ENCODE peak calls at places on chromosome 6, in five cellular contexts. One of them, this sample, is unnamed.

GRCh38 chr6:141988954-141989705 is 143.6 kb upstream of the GJE1 start:
- DNase-seq in cardiac fibroblast: peak; percentile 81
- DNase-seq in cardiac muscle cell: peak; percentile 78
- DNase-seq in vagina: no peak
- DNase-seq in astrocyte of the cerebellum: peak; percentile 57
- DNase-seq in this sample: peak; percentile 30

GRCh38 chr6:155580904-155581303 is 125.3 kb upstream of the NOX3 start:
- DNase-seq in vagina: no peak
- DNase-seq in astrocyte of the cerebellum: no peak
- DNase-seq in cardiac muscle cell: no peak
- DNase-seq in cardiac fibroblast: no peak
- DNase-seq in this sample: no peak

GRCh38 chr6:98957440-98957839 is 9.7 kb upstream of the FBXL4 start:
- DNase-seq in cardiac fibroblast: peak; percentile 42
- DNase-seq in cardiac muscle cell: peak; percentile 58
- DNase-seq in vagina: no peak
- DNase-seq in astrocyte of the cerebellum: peak; percentile 50
- DNase-seq in this sample: peak; percentile 68

GRCh38 chr6:108564178-108564577 is 3.5 kb downstream of the FOXO3 start:
- DNase-seq in vagina: peak; percentile 13
- DNase-seq in astrocyte of the cerebellum: peak; percentile 93
- DNase-seq in cardiac muscle cell: peak; percentile 80
- DNase-seq in cardiac fibroblast: peak; percentile 73
- DNase-seq in this sample: no peak

GRCh38 chr6:63456734-63457133 is 115.5 kb upstream of the LOC128125822 start:
- DNase-seq in cardiac fibroblast: no peak
- DNase-seq in astrocyte of the cerebellum: no peak
- DNase-seq in vagina: no peak
- DNase-seq in cardiac muscle cell: no peak
- DNase-seq in this sample: no peak

GRCh38 chr6:33623895-33624381 is 2.8 kb downstream of the ITPR3 start:
- DNase-seq in vagina: peak; percentile 85
- DNase-seq in cardiac fibroblast: no peak
- DNase-seq in cardiac muscle cell: no peak
- DNase-seq in astrocyte of the cerebellum: no peak
- DNase-seq in this sample: no peak

GRCh38 chr6:1461207-1461606 is 71.8 kb downstream of the FOXF2 start:
- DNase-seq in cardiac muscle cell: peak; percentile 86
- DNase-seq in vagina: no peak
- DNase-seq in astrocyte of the cerebellum: peak; percentile 49
- DNase-seq in cardiac fibroblast: peak; percentile 45
- DNase-seq in this sample: no peak

GRCh38 chr6:137654365-137654981 is 160.3 kb upstream of the OLIG3 start:
- DNase-seq in astrocyte of the cerebellum: no peak
- DNase-seq in cardiac muscle cell: no peak
- DNase-seq in vagina: no peak
- DNase-seq in cardiac fibroblast: no peak
- DNase-seq in this sample: no peak

GRCh38 chr6:137589067-137589848 is 95.1 kb upstream of the OLIG3 start:
- DNase-seq in astrocyte of the cerebellum: no peak
- DNase-seq in vagina: no peak
- DNase-seq in cardiac muscle cell: peak; percentile 57
- DNase-seq in cardiac fibroblast: peak; percentile 43
- DNase-seq in this sample: peak; percentile 89

GRCh38 chr6:36489426-36489825 is 46.6 kb downstream of the KCTD20 start:
- DNase-seq in astrocyte of the cerebellum: no peak
- DNase-seq in cardiac muscle cell: no peak
- DNase-seq in cardiac fibroblast: no peak
- DNase-seq in vagina: no peak
- DNase-seq in this sample: no peak

GRCh38 chr6:80348263-80348662 is 241.8 kb downstream of the BCKDHB start:
- DNase-seq in vagina: no peak
- DNase-seq in cardiac fibroblast: no peak
- DNase-seq in cardiac muscle cell: no peak
- DNase-seq in astrocyte of the cerebellum: peak; percentile 92
- DNase-seq in this sample: no peak

GRCh38 chr6:66772785-66773184 is 1065.8 kb upstream of the EYS start:
- DNase-seq in cardiac fibroblast: peak; percentile 87
- DNase-seq in vagina: no peak
- DNase-seq in cardiac muscle cell: peak; percentile 86
- DNase-seq in astrocyte of the cerebellum: peak; percentile 37
- DNase-seq in this sample: no peak

GRCh38 chr6:170066679-170067078 is 224.2 kb downstream of the DLL1 start:
- DNase-seq in vagina: no peak
- DNase-seq in astrocyte of the cerebellum: no peak
- DNase-seq in cardiac fibroblast: no peak
- DNase-seq in cardiac muscle cell: no peak
- DNase-seq in this sample: no peak

GRCh38 chr6:20056350-20056992 is 155.8 kb downstream of the MBOAT1 start:
- DNase-seq in vagina: no peak
- DNase-seq in cardiac fibroblast: peak; percentile 74
- DNase-seq in astrocyte of the cerebellum: peak; percentile 55
- DNase-seq in cardiac muscle cell: peak; percentile 75
- DNase-seq in this sample: peak; percentile 22

GRCh38 chr6:81806793-81807565 is 54.5 kb upstream of the TENT5A start:
- DNase-seq in vagina: no peak
- DNase-seq in cardiac fibroblast: no peak
- DNase-seq in astrocyte of the cerebellum: no peak
- DNase-seq in cardiac muscle cell: no peak
- DNase-seq in this sample: peak; percentile 54

GRCh38 chr6:10146723-10147451 is 268.0 kb downstream of the TFAP2A start:
- DNase-seq in cardiac fibroblast: peak; percentile 31
- DNase-seq in vagina: no peak
- DNase-seq in astrocyte of the cerebellum: peak; percentile 6
- DNase-seq in cardiac muscle cell: peak; percentile 47
- DNase-seq in this sample: no peak

GRCh38 chr6:44151348-44152108 is 7.1 kb upstream of the CAPN11 start:
- DNase-seq in cardiac fibroblast: peak; percentile 71
- DNase-seq in cardiac muscle cell: peak; percentile 78
- DNase-seq in astrocyte of the cerebellum: peak; percentile 34
- DNase-seq in vagina: no peak
- DNase-seq in this sample: no peak

GRCh38 chr6:140058846-140059245 is 684.4 kb upstream of the CITED2 start:
- DNase-seq in cardiac muscle cell: no peak
- DNase-seq in astrocyte of the cerebellum: no peak
- DNase-seq in vagina: no peak
- DNase-seq in cardiac fibroblast: no peak
- DNase-seq in this sample: no peak

GRCh38 chr6:43090557-43090952 is 14.4 kb downstream of the PTK7 start:
- DNase-seq in astrocyte of the cerebellum: no peak
- DNase-seq in cardiac muscle cell: no peak
- DNase-seq in cardiac fibroblast: no peak
- DNase-seq in vagina: no peak
- DNase-seq in this sample: peak; percentile 96

GRCh38 chr6:4459032-4459431 is 317.2 kb upstream of the CDYL start:
- DNase-seq in astrocyte of the cerebellum: peak; percentile 62
- DNase-seq in cardiac muscle cell: peak; percentile 90
- DNase-seq in cardiac fibroblast: peak; percentile 89
- DNase-seq in vagina: no peak
- DNase-seq in this sample: no peak

GRCh38 chr6:75386050-75386770 is 101.6 kb upstream of the TMEM30A start:
- DNase-seq in astrocyte of the cerebellum: peak; percentile 53
- DNase-seq in vagina: no peak
- DNase-seq in cardiac muscle cell: peak; percentile 14
- DNase-seq in cardiac fibroblast: no peak
- DNase-seq in this sample: no peak

GRCh38 chr6:7237653-7238190 is 75.3 kb downstream of the SSR1 start:
- DNase-seq in vagina: no peak
- DNase-seq in cardiac fibroblast: no peak
- DNase-seq in cardiac muscle cell: no peak
- DNase-seq in astrocyte of the cerebellum: no peak
- DNase-seq in this sample: no peak

GRCh38 chr6:129929433-129929832 is 68.3 kb upstream of the TMEM244 start:
- DNase-seq in astrocyte of the cerebellum: peak; percentile 15
- DNase-seq in vagina: no peak
- DNase-seq in cardiac muscle cell: peak; percentile 78
- DNase-seq in cardiac fibroblast: peak; percentile 72
- DNase-seq in this sample: no peak

GRCh38 chr6:98335594-98335993 is 498.8 kb upstream of the POU3F2 start:
- DNase-seq in cardiac fibroblast: no peak
- DNase-seq in vagina: no peak
- DNase-seq in cardiac muscle cell: no peak
- DNase-seq in astrocyte of the cerebellum: no peak
- DNase-seq in this sample: no peak

DNA sequence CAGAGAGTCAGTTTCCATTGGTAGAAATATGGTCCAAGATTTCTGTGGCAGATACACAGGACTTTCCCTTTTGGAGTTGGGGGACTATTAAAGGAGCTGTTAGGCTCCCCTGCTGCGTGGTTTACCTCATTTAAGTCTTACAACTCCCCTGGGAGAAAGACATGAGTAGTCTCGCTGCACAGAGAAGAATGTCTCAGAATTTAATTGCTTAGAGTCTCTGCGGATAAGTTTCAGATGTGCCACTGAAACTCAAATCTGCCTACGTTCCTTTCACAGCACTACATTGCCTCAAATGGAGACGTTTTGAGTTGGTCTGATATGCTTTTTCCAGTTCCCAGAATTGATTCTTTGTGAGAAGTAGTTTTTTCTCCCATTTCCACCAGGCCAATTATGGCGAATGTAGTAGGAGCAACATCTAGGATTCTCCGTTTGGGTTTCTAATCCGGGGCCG is 585 bp upstream of the SLC35F1 start:
- DNase-seq in cardiac fibroblast: no peak
- DNase-seq in vagina: no peak
- DNase-seq in astrocyte of the cerebellum: no peak
- DNase-seq in cardiac muscle cell: no peak
- DNase-seq in this sample: no peak
- H3K4me3 ChIP-seq in cardiac fibroblast: peak overlapping the region; percentile 45
- H3K4me3 ChIP-seq in vagina: peak overlapping the region; percentile 44
- H3K4me3 ChIP-seq in astrocyte of the cerebellum: peak overlapping the region; percentile 49
- H3K4me3 ChIP-seq in cardiac muscle cell: peak overlapping the region; percentile 61
- H3K4me3 ChIP-seq in this sample: no peak overlapping the region

DNA sequence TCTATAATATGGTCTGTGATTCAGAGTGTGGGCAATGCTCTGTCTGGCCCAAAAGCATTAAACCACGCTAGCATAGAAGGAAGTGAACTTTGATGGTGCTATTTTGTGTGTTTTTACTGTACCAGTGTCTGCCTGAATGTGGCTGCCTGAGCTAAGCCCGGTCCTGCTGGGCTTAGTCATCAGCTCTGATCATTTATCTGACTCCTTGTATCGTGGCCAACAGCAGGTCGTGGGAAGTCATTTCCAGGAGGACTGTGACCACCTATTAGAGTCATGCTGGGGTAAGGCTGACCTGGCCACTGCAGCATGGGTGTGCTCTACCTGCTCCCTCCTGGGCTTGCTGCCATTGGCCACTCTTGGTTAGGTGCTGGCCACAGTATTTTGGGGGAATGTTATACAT is 239.1 kb upstream of the CEP162 start:
- DNase-seq in cardiac muscle cell: peak; percentile 61
- DNase-seq in astrocyte of the cerebellum: peak; percentile 63
- DNase-seq in cardiac fibroblast: peak; percentile 54
- DNase-seq in vagina: no peak
- DNase-seq in this sample: peak; percentile 6
- H3K4me3 ChIP-seq in cardiac muscle cell: no peak overlapping the region
- H3K4me3 ChIP-seq in astrocyte of the cerebellum: no peak overlapping the region
- H3K4me3 ChIP-seq in cardiac fibroblast: no peak overlapping the region
- H3K4me3 ChIP-seq in vagina: no peak overlapping the region
- H3K4me3 ChIP-seq in this sample: no peak overlapping the region

DNA sequence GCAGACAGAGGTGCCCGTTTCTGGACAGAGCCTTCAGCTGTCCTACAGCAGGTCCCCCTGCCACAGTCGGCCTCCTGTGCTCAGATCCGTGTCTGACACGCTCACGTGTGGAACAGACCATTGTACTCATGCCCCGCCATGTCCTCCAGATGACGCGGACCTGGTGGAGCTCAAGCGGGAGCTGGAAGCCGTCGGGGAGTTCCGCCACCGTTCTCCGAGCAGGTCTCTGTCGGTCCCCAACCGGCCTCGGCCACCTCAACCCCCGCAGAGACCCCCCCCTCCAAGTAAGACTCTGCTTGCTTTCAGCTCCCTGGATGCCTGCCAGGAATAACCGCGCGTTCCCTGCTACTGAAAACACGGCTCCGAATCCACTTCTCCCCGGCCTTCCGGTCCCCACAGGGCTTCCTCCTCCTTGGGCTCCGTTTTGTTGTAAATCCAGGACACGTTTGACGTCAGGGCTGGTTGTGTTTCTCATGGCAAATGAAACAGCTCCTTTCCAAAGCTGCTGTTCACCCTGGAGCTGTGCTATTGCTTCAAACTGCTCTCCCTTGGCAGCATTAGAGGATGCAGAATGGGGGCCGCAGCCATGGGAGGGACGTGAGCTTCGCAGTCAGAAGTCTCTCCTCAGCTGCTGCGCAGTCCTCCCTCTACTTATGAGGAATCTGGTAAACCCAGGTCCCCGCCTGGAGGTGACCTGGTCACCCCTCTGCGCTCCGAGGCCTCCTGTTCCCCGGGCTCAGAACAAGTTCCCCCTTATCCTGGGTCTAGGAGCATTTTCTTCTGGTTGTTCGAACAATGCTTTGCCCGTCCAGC is 81.2 kb downstream of the SERAC1 start:
- DNase-seq in cardiac muscle cell: no peak
- DNase-seq in vagina: no peak
- DNase-seq in astrocyte of the cerebellum: no peak
- DNase-seq in cardiac fibroblast: no peak
- DNase-seq in this sample: no peak
- H3K4me3 ChIP-seq in cardiac muscle cell: no peak overlapping the region
- H3K4me3 ChIP-seq in vagina: no peak overlapping the region
- H3K4me3 ChIP-seq in astrocyte of the cerebellum: no peak overlapping the region
- H3K4me3 ChIP-seq in cardiac fibroblast: no peak overlapping the region
- H3K4me3 ChIP-seq in this sample: no peak overlapping the region

GRCh38 chr6:27579973-27580372 is 107.1 kb upstream of the ZNF184 start:
- DNase-seq in cardiac muscle cell: no peak
- DNase-seq in cardiac fibroblast: no peak
- DNase-seq in vagina: no peak
- DNase-seq in astrocyte of the cerebellum: no peak
- DNase-seq in this sample: no peak

GRCh38 chr6:27577922-27578321 is 105.0 kb upstream of the ZNF184 start:
- DNase-seq in astrocyte of the cerebellum: no peak
- DNase-seq in cardiac fibroblast: no peak
- DNase-seq in cardiac muscle cell: no peak
- DNase-seq in vagina: no peak
- DNase-seq in this sample: no peak

GRCh38 chr6:27584326-27584725 is 111.4 kb upstream of the ZNF184 start:
- DNase-seq in vagina: no peak
- DNase-seq in cardiac muscle cell: no peak
- DNase-seq in cardiac fibroblast: no peak
- DNase-seq in astrocyte of the cerebellum: no peak
- DNase-seq in this sample: no peak

DNA sequence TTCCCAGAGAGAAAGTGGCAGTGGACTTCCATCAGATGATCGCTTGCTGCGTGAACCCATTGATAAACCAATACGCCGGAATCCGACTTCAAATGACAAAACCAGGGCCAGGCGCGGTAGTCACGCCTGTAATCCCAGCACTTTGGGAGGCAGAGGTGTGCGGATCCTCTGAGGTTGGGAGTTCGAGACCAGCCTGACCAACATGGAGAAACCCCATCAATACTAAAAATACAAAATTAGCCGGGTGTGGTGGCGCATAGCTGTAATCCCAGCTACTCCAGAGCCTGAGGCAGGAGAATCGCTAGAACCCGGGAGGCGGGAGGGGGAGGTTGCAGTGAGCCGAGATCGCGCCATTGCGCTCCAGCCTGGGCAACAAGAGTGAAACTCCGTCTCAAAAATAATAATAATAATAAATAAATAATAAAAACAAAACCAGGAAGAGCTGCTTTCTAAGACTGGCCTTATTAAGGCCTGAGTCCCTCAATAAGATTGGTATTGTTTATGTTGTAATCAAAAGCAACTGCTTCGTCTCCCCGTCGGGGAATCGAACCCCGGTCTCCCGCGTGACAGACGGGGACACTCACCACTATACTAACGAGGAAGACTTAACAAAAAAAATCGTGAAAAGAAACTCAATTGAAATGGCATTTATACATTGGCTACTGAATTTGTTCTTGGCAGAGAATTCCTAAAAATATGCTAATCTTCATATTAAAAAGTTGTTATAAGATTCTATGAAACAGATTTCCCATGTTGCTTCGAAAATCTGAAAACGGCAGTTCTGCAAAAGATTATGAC is 110.2 kb upstream of the ZNF184 start:
- DNase-seq in cardiac fibroblast: peak; percentile 65
- DNase-seq in astrocyte of the cerebellum: peak; percentile 16
- DNase-seq in vagina: no peak
- DNase-seq in cardiac muscle cell: peak; percentile 70
- DNase-seq in this sample: no peak
- H3K4me3 ChIP-seq in cardiac fibroblast: peak overlapping the region; percentile 12
- H3K4me3 ChIP-seq in astrocyte of the cerebellum: no peak overlapping the region
- H3K4me3 ChIP-seq in vagina: no peak overlapping the region
- H3K4me3 ChIP-seq in cardiac muscle cell: peak overlapping the region; percentile 6
- H3K4me3 ChIP-seq in this sample: peak overlapping the region; percentile 1